ENCODE peak calls at places on chromosomes 12 and 14, in nine cellular contexts. Q is PC-9, A is A549, U is heart left ventricle, B is lower lobe of right lung, Y is RWPE2, I is cardiac fibroblast, M is IMR-90, V is transverse colon. P is an unnamed sample.
A peak's percentile ranks its signal among the peaks of the same experiment; 100 is the strongest.

GRCh38 chr12:50960130-50960529 is 7.8 kb downstream of the HIGD1C start:
- DNase-seq in Q (no peak), A (no peak), U (no peak), B (no peak), Y (no peak), I (peak; percentile 10), M (peak; percentile 43), V (no peak), P (no peak)

GRCh38 chr14:68384335-68384734 is 408.5 kb downstream of the ZFP36L1 start:
- DNase-seq in Q (no peak), A (no peak), U (peak; percentile 51), B (no peak), Y (no peak), I (no peak), M (no peak), V (peak; percentile 37), P (no peak)

GRCh38 chr12:84874125-84874824 is 38.3 kb downstream of the SLC6A15 start:
- DNase-seq in Q (peak; percentile 38), A (peak; percentile 10), U (no peak), B (no peak), Y (no peak), I (peak; percentile 81), M (peak; percentile 60), V (no peak), P (no peak)

GRCh38 chr14:94542111-94542810 is 19.0 kb upstream of the SERPINA4 start:
- DNase-seq in Q (no peak), A (no peak), U (no peak), B (no peak), Y (no peak), I (peak; percentile 80), M (peak; percentile 44), V (no peak), P (no peak)

GRCh38 chr14:103290494-103290893 is 43.5 kb upstream of the EIF5 start:
- DNase-seq in Q (no peak), A (no peak), U (no peak), B (no peak), Y (no peak), I (no peak), M (no peak), V (no peak), P (no peak)

GRCh38 chr12:27515671-27516070 is 8.3 kb upstream of the PPFIBP1 start:
- DNase-seq in Q (no peak), A (no peak), U (no peak), B (no peak), Y (no peak), I (no peak), M (no peak), V (no peak), P (no peak)

GRCh38 chr12:28086521-28086920 is 103.7 kb upstream of the CCDC91 start:
- DNase-seq in Q (no peak), A (no peak), U (no peak), B (no peak), Y (no peak), I (peak; percentile 29), M (no peak), V (no peak), P (no peak)

GRCh38 chr14:67228325-67228984 is 12.8 kb upstream of the PALS1 start:
- DNase-seq in Q (no peak), A (no peak), U (no peak), B (no peak), Y (no peak), I (peak; percentile 36), M (peak; percentile 45), V (no peak), P (no peak)

GRCh38 chr12:122958198-122958888 is 7.9 kb downstream of the ABCB9 start:
- DNase-seq in Q (no peak), A (no peak), U (no peak), B (no peak), Y (no peak), I (peak; percentile 97), M (no peak), V (no peak), P (no peak)

GRCh38 chr14:50792634-50793068 is 38.3 kb downstream of the NIN start:
- DNase-seq in Q (no peak), A (no peak), U (no peak), B (no peak), Y (no peak), I (no peak), M (no peak), V (no peak), P (no peak)

GRCh38 chr14:42013560-42013959 is 406.9 kb downstream of the LRFN5 start:
- DNase-seq in Q (no peak), A (no peak), U (no peak), B (no peak), Y (no peak), I (no peak), M (peak; percentile 18), V (no peak), P (no peak)

GRCh38 chr12:45402288-45402687 is 186.4 kb downstream of the ANO6 start:
- DNase-seq in Q (no peak), A (no peak), U (peak; percentile 28), B (no peak), Y (no peak), I (no peak), M (peak; percentile 50), V (no peak), P (no peak)

GRCh38 chr14:68797180-68797670 is 4.4 kb upstream of the ZFP36L1 start:
- DNase-seq in Q (no peak), A (no peak), U (no peak), B (no peak), Y (peak; percentile 55), I (peak; percentile 20), M (no peak), V (no peak), P (no peak)

GRCh38 chr12:132019891-132020290 is 70.1 kb downstream of the EP400 start:
- DNase-seq in Q (no peak), A (no peak), U (no peak), B (no peak), Y (no peak), I (no peak), M (no peak), V (no peak), P (no peak)

GRCh38 chr14:99732436-99733220 is 48.5 kb downstream of the CYP46A1 start:
- DNase-seq in Q (no peak), A (no peak), U (peak; percentile 19), B (peak; percentile 43), Y (peak; percentile 67), I (no peak), M (no peak), V (peak; percentile 6), P (peak; percentile 6)

GRCh38 chr14:99728981-99729451 is 44.9 kb downstream of the CYP46A1 start:
- DNase-seq in Q (no peak), A (no peak), U (peak; percentile 10), B (peak; percentile 41), Y (peak; percentile 41), I (no peak), M (no peak), V (no peak), P (peak; percentile 51)

GRCh38 chr14:99731536-99732435 is 47.7 kb downstream of the CYP46A1 start:
- DNase-seq in Q (no peak), A (no peak), U (peak; percentile 24), B (peak; percentile 41), Y (peak; percentile 72), I (no peak), M (no peak), V (peak; percentile 11), P (peak; percentile 9)

GRCh38 chr14:99729991-99730875 is 46.1 kb downstream of the CYP46A1 start:
- DNase-seq in Q (no peak), A (peak; percentile 77), U (peak; percentile 73), B (peak; percentile 78), Y (peak; percentile 61), I (peak; percentile 46), M (peak; percentile 19), V (peak; percentile 68), P (peak; percentile 83)

GRCh38 chr14:99730876-99731351 is 46.8 kb downstream of the CYP46A1 start:
- DNase-seq in Q (no peak), A (no peak), U (peak; percentile 16), B (peak; percentile 43), Y (peak; percentile 71), I (no peak), M (no peak), V (no peak), P (no peak)
- H3K4me3 ChIP-seq in Q (no peak overlapping the region), A (peak overlapping the region; percentile 88), U (peak overlapping the region; percentile 65), B (peak overlapping the region; percentile 57), Y (no peak overlapping the region), I (no peak overlapping the region), M (no peak overlapping the region), V (no peak overlapping the region), P (peak overlapping the region; percentile 49)

GRCh38 chr14:75063491-75064204 is at the start of gene ACYP1:
- DNase-seq in Q (peak; percentile 91), A (peak; percentile 83), U (peak; percentile 93), B (peak; percentile 92), Y (peak; percentile 92), I (peak; percentile 93), M (peak; percentile 84), V (peak; percentile 96), P (peak; percentile 95)
- TF ChIP-seq CTCF in Q (no peak), A (no peak), U (no peak), B (no peak), Y (peak; percentile 17), I (no peak), M (no peak), V (no peak), P (no peak)

GRCh38 chr12:5865397-5865796 is 79.7 kb downstream of the ANO2 start:
- DNase-seq in Q (no peak), A (no peak), U (no peak), B (no peak), Y (no peak), I (no peak), M (no peak), V (no peak), P (no peak)
- H3K4me3 ChIP-seq in Q (no peak overlapping the region), A (no peak overlapping the region), U (no peak overlapping the region), B (no peak overlapping the region), Y (no peak overlapping the region), I (no peak overlapping the region), M (no peak overlapping the region), V (no peak overlapping the region), P (no peak overlapping the region)

GRCh38 chr12:117476341-117476740 is 114.9 kb upstream of the NOS1 start:
- DNase-seq in Q (no peak), A (no peak), U (no peak), B (no peak), Y (no peak), I (no peak), M (no peak), V (no peak), P (no peak)

GRCh38 chr12:117473856-117474255 is 112.4 kb upstream of the NOS1 start:
- DNase-seq in Q (no peak), A (no peak), U (no peak), B (no peak), Y (no peak), I (no peak), M (no peak), V (no peak), P (no peak)

GRCh38 chr12:117469883-117470483 is 108.6 kb upstream of the NOS1 start:
- DNase-seq in Q (no peak), A (no peak), U (no peak), B (no peak), Y (no peak), I (no peak), M (no peak), V (no peak), P (no peak)

GRCh38 chr12:117470804-117471203 is 109.4 kb upstream of the NOS1 start:
- DNase-seq in Q (no peak), A (no peak), U (no peak), B (no peak), Y (no peak), I (no peak), M (no peak), V (no peak), P (no peak)

DNA sequence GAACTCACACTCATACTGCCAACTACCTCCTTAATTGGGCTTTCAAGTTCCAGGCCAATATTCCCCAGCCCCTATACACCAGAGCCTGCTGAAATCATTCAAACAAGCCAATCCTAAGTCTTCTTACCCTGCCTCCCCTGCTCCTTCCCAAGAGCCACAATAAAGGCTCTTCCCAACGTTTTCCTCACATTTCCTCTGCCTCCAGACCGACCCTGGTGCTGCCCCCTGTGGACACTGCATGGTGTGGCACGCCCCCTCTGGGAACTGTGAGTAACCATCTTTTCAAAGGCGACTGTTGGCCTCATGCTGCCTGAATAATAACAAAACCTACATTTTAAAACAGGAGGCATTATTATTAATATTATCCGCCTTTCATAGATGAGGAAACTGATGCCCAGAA is 111.6 kb upstream of the NOS1 start:
- DNase-seq in Q (no peak), A (peak; percentile 48), U (no peak), B (no peak), Y (no peak), I (no peak), M (no peak), V (no peak), P (peak; percentile 45)
- TF ChIP-seq CTCF in Q (peak; percentile 58), A (peak; percentile 46), U (peak; percentile 27), B (peak; percentile 33), Y (peak; percentile 22), I (peak; percentile 6), M (no peak), V (no peak), P (peak; percentile 77)